ENCODE peak calls at places on chromosomes 11 and 22, in ten cellular contexts. One of them, this sample, is unnamed.

GRCh38 chr11:808427-809286 is 1.1 kb upstream of the RPLP2 start:
- ATAC-seq in HCT116: peak
- ATAC-seq in GM12878: peak
- ATAC-seq in HepG2: peak
- ATAC-seq in right lobe of liver: no peak
- ATAC-seq in upper lobe of left lung: no peak
- ATAC-seq in heart left ventricle: no peak
- ATAC-seq in A549: peak
- ATAC-seq in K562: peak
- ATAC-seq in IMR-90: peak
- ATAC-seq in this sample: no peak

GRCh38 chr11:32821517-32821916 is 8.2 kb upstream of the PRRG4 start:
- ATAC-seq in IMR-90: no peak
- ATAC-seq in HepG2: no peak
- ATAC-seq in A549: no peak
- ATAC-seq in heart left ventricle: no peak
- ATAC-seq in GM12878: peak
- ATAC-seq in K562: no peak
- ATAC-seq in upper lobe of left lung: no peak
- ATAC-seq in right lobe of liver: no peak
- ATAC-seq in HCT116: no peak
- ATAC-seq in this sample: no peak

GRCh38 chr11:132824642-132825041 is 707.7 kb downstream of the OPCML start:
- ATAC-seq in upper lobe of left lung: no peak
- ATAC-seq in HCT116: no peak
- ATAC-seq in A549: no peak
- ATAC-seq in HepG2: no peak
- ATAC-seq in IMR-90: no peak
- ATAC-seq in K562: no peak
- ATAC-seq in right lobe of liver: no peak
- ATAC-seq in GM12878: no peak
- ATAC-seq in heart left ventricle: no peak
- ATAC-seq in this sample: no peak

GRCh38 chr11:11363674-11364073 is 10.6 kb upstream of the CSNK2A3 start:
- ATAC-seq in A549: no peak
- ATAC-seq in IMR-90: no peak
- ATAC-seq in K562: no peak
- ATAC-seq in GM12878: no peak
- ATAC-seq in HCT116: no peak
- ATAC-seq in right lobe of liver: no peak
- ATAC-seq in upper lobe of left lung: no peak
- ATAC-seq in HepG2: no peak
- ATAC-seq in heart left ventricle: no peak
- ATAC-seq in this sample: no peak

GRCh38 chr11:65559535-65559934 is 1.4 kb upstream of the LTBP3 start:
- ATAC-seq in heart left ventricle: peak
- ATAC-seq in right lobe of liver: no peak
- ATAC-seq in GM12878: no peak
- ATAC-seq in HepG2: no peak
- ATAC-seq in IMR-90: no peak
- ATAC-seq in K562: no peak
- ATAC-seq in HCT116: peak
- ATAC-seq in A549: peak
- ATAC-seq in upper lobe of left lung: no peak
- ATAC-seq in this sample: no peak

GRCh38 chr11:11742486-11742885 is 99.3 kb upstream of the USP47 start:
- ATAC-seq in HCT116: no peak
- ATAC-seq in right lobe of liver: no peak
- ATAC-seq in K562: no peak
- ATAC-seq in HepG2: no peak
- ATAC-seq in A549: no peak
- ATAC-seq in GM12878: no peak
- ATAC-seq in heart left ventricle: no peak
- ATAC-seq in upper lobe of left lung: no peak
- ATAC-seq in IMR-90: no peak
- ATAC-seq in this sample: no peak

GRCh38 chr11:60241786-60242185 is 1.2 kb downstream of the MS4A4E start:
- ATAC-seq in K562: no peak
- ATAC-seq in heart left ventricle: no peak
- ATAC-seq in right lobe of liver: peak
- ATAC-seq in IMR-90: no peak
- ATAC-seq in HepG2: no peak
- ATAC-seq in HCT116: no peak
- ATAC-seq in A549: no peak
- ATAC-seq in GM12878: no peak
- ATAC-seq in upper lobe of left lung: no peak
- ATAC-seq in this sample: no peak

GRCh38 chr11:93477684-93478234 is 65.4 kb downstream of the SMCO4 start:
- ATAC-seq in HepG2: no peak
- ATAC-seq in HCT116: no peak
- ATAC-seq in heart left ventricle: no peak
- ATAC-seq in A549: no peak
- ATAC-seq in IMR-90: peak
- ATAC-seq in GM12878: no peak
- ATAC-seq in right lobe of liver: no peak
- ATAC-seq in K562: no peak
- ATAC-seq in upper lobe of left lung: no peak
- ATAC-seq in this sample: no peak

GRCh38 chr11:40134820-40135219 is 1324.6 kb downstream of the LRRC4C start:
- ATAC-seq in HCT116: no peak
- ATAC-seq in HepG2: no peak
- ATAC-seq in GM12878: no peak
- ATAC-seq in upper lobe of left lung: no peak
- ATAC-seq in A549: no peak
- ATAC-seq in right lobe of liver: no peak
- ATAC-seq in heart left ventricle: no peak
- ATAC-seq in K562: no peak
- ATAC-seq in IMR-90: no peak
- ATAC-seq in this sample: no peak

GRCh38 chr22:33088418-33088817 is 30.2 kb upstream of the SYN3 start:
- ATAC-seq in right lobe of liver: no peak
- ATAC-seq in GM12878: no peak
- ATAC-seq in A549: no peak
- ATAC-seq in HCT116: no peak
- ATAC-seq in upper lobe of left lung: no peak
- ATAC-seq in heart left ventricle: no peak
- ATAC-seq in IMR-90: no peak
- ATAC-seq in HepG2: no peak
- ATAC-seq in K562: no peak
- ATAC-seq in this sample: no peak

GRCh38 chr11:69655479-69656394 is 14.8 kb downstream of the CCND1 start:
- ATAC-seq in right lobe of liver: no peak
- ATAC-seq in IMR-90: peak
- ATAC-seq in GM12878: no peak
- ATAC-seq in A549: peak
- ATAC-seq in K562: no peak
- ATAC-seq in heart left ventricle: no peak
- ATAC-seq in HCT116: peak
- ATAC-seq in HepG2: peak
- ATAC-seq in upper lobe of left lung: no peak
- ATAC-seq in this sample: no peak

GRCh38 chr22:41534219-41534618 is 10.1 kb downstream of the POLR3H start:
- ATAC-seq in K562: no peak
- ATAC-seq in heart left ventricle: no peak
- ATAC-seq in HepG2: no peak
- ATAC-seq in upper lobe of left lung: no peak
- ATAC-seq in IMR-90: no peak
- ATAC-seq in HCT116: no peak
- ATAC-seq in right lobe of liver: no peak
- ATAC-seq in A549: no peak
- ATAC-seq in GM12878: no peak
- ATAC-seq in this sample: no peak

GRCh38 chr11:72752088-72752914 is at the start of gene ARAP1:
- ATAC-seq in GM12878: peak
- ATAC-seq in A549: peak
- ATAC-seq in IMR-90: peak
- ATAC-seq in HepG2: peak
- ATAC-seq in upper lobe of left lung: peak
- ATAC-seq in heart left ventricle: peak
- ATAC-seq in right lobe of liver: peak
- ATAC-seq in HCT116: peak
- ATAC-seq in K562: peak
- ATAC-seq in this sample: peak
- TF ChIP-seq POLR2A in GM12878: peak
- TF ChIP-seq POLR2A in A549: no peak
- TF ChIP-seq POLR2A in IMR-90: peak
- TF ChIP-seq POLR2A in HepG2: peak
- TF ChIP-seq POLR2A in upper lobe of left lung: peak
- TF ChIP-seq POLR2A in heart left ventricle: no peak
- TF ChIP-seq POLR2A in right lobe of liver: peak
- TF ChIP-seq POLR2A in HCT116: peak
- TF ChIP-seq POLR2A in K562: peak
- TF ChIP-seq POLR2A in this sample: no peak

DNA sequence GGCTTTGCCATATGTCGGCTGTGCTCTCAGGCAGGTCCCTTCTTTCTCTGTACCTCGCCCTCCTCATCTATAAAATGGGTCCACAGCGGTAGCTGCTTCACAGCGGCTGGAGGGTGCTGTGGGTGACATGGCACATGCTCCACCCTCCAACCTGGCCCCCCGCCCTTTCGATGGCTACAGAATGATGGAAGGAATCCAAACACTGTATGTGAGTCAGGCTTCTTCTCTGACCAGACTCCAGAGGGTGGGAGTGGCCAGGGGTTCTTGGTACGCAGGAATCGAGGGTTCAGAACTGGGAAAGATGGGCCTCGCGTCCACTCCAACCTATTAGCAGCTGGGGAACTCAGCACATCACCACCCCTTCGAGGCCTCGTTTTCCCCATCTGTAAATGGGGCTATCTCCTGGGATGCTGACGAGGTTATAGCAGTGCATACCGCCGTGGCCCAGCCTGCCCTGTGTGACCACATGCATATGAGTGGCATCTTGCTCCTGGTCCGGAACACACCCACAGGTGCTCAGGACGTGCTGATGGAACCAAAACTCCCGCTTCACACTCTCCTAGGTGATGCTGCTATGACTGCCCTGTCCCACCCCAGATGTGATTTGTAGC is 26.4 kb downstream of the MN1 start:
- ATAC-seq in HepG2: no peak
- ATAC-seq in GM12878: no peak
- ATAC-seq in right lobe of liver: no peak
- ATAC-seq in K562: no peak
- ATAC-seq in HCT116: no peak
- ATAC-seq in A549: no peak
- ATAC-seq in IMR-90: peak
- ATAC-seq in upper lobe of left lung: no peak
- ATAC-seq in heart left ventricle: no peak
- ATAC-seq in this sample: peak
- TF ChIP-seq POLR2A in HepG2: no peak
- TF ChIP-seq POLR2A in GM12878: no peak
- TF ChIP-seq POLR2A in right lobe of liver: no peak
- TF ChIP-seq POLR2A in K562: no peak
- TF ChIP-seq POLR2A in HCT116: no peak
- TF ChIP-seq POLR2A in A549: no peak
- TF ChIP-seq POLR2A in IMR-90: no peak
- TF ChIP-seq POLR2A in upper lobe of left lung: no peak
- TF ChIP-seq POLR2A in heart left ventricle: no peak
- TF ChIP-seq POLR2A in this sample: no peak

GRCh38 chr22:40046126-40046525 is 51.4 kb downstream of the FAM83F start:
- ATAC-seq in GM12878: no peak
- ATAC-seq in IMR-90: no peak
- ATAC-seq in right lobe of liver: no peak
- ATAC-seq in HCT116: no peak
- ATAC-seq in upper lobe of left lung: no peak
- ATAC-seq in K562: no peak
- ATAC-seq in heart left ventricle: no peak
- ATAC-seq in HepG2: no peak
- ATAC-seq in A549: no peak
- ATAC-seq in this sample: no peak

GRCh38 chr22:40043086-40043485 is 48.3 kb downstream of the FAM83F start:
- ATAC-seq in HepG2: no peak
- ATAC-seq in upper lobe of left lung: no peak
- ATAC-seq in A549: no peak
- ATAC-seq in IMR-90: no peak
- ATAC-seq in heart left ventricle: no peak
- ATAC-seq in K562: no peak
- ATAC-seq in GM12878: no peak
- ATAC-seq in right lobe of liver: no peak
- ATAC-seq in HCT116: no peak
- ATAC-seq in this sample: peak

GRCh38 chr22:40043793-40044101 is 49.0 kb downstream of the FAM83F start:
- ATAC-seq in IMR-90: no peak
- ATAC-seq in K562: no peak
- ATAC-seq in right lobe of liver: no peak
- ATAC-seq in upper lobe of left lung: no peak
- ATAC-seq in A549: no peak
- ATAC-seq in heart left ventricle: no peak
- ATAC-seq in HCT116: no peak
- ATAC-seq in HepG2: no peak
- ATAC-seq in GM12878: no peak
- ATAC-seq in this sample: no peak

GRCh38 chr22:40044870-40045834 is 50.4 kb downstream of the FAM83F start:
- ATAC-seq in A549: peak
- ATAC-seq in GM12878: peak
- ATAC-seq in HepG2: peak
- ATAC-seq in K562: peak
- ATAC-seq in heart left ventricle: peak
- ATAC-seq in IMR-90: peak
- ATAC-seq in right lobe of liver: peak
- ATAC-seq in HCT116: peak
- ATAC-seq in upper lobe of left lung: peak
- ATAC-seq in this sample: peak

DNA sequence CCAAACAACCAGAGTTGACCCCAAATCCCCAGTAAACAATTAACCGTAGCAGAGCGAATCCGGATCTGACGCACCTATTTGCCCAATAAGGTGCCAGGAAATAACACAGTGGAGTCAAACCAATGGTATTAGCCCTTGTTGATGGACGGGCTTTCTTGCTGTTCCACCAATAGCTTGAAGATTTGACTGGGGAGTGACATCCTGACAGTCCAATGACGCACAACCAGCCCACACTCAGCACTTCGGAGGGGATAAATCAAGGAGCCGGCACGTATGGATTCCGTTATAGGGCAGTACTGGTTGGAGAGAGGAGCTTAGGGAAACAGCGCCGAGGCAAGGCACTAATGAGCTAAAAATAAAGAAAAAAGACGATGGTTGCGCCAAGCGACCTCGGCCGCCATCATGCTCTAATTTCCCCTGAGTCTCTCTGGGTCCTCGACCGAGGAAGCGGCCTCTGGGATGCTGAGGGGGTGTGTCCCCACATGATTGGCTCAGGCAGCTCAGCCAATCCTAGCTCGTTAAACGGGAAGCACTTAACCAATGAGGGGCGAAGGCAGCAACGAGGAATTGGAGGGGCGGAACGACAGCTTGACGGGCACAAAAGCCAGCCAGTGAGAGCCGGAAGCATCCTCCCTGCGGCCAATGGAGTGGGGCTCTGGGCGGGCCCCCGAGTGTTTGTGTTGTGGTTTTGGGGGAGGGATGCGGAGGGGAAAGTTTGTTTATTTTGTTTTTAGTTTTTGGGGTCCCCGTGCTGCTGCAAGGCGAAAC is 49.5 kb downstream of the FAM83F start:
- ATAC-seq in upper lobe of left lung: peak
- ATAC-seq in IMR-90: peak
- ATAC-seq in right lobe of liver: peak
- ATAC-seq in HepG2: peak
- ATAC-seq in K562: peak
- ATAC-seq in heart left ventricle: peak
- ATAC-seq in GM12878: peak
- ATAC-seq in HCT116: peak
- ATAC-seq in A549: peak
- ATAC-seq in this sample: peak
- TF ChIP-seq POLR2A in upper lobe of left lung: peak
- TF ChIP-seq POLR2A in IMR-90: peak
- TF ChIP-seq POLR2A in right lobe of liver: peak
- TF ChIP-seq POLR2A in HepG2: peak
- TF ChIP-seq POLR2A in K562: peak
- TF ChIP-seq POLR2A in heart left ventricle: peak
- TF ChIP-seq POLR2A in GM12878: peak
- TF ChIP-seq POLR2A in HCT116: no peak
- TF ChIP-seq POLR2A in A549: peak
- TF ChIP-seq POLR2A in this sample: peak

GRCh38 chr22:50548046-50548912 is 2.6 kb downstream of the KLHDC7B start:
- ATAC-seq in GM12878: peak
- ATAC-seq in HCT116: no peak
- ATAC-seq in K562: no peak
- ATAC-seq in heart left ventricle: peak
- ATAC-seq in HepG2: no peak
- ATAC-seq in upper lobe of left lung: no peak
- ATAC-seq in right lobe of liver: peak
- ATAC-seq in A549: no peak
- ATAC-seq in IMR-90: no peak
- ATAC-seq in this sample: no peak
- TF ChIP-seq POLR2A in GM12878: peak
- TF ChIP-seq POLR2A in HCT116: no peak
- TF ChIP-seq POLR2A in K562: no peak
- TF ChIP-seq POLR2A in heart left ventricle: no peak
- TF ChIP-seq POLR2A in HepG2: no peak
- TF ChIP-seq POLR2A in upper lobe of left lung: no peak
- TF ChIP-seq POLR2A in right lobe of liver: peak
- TF ChIP-seq POLR2A in A549: no peak
- TF ChIP-seq POLR2A in IMR-90: no peak
- TF ChIP-seq POLR2A in this sample: no peak

This sample was measured in gastroesophageal sphincter.